ENCODE peak calls at places on chromosome 1, in seven cellular contexts. One of them, this sample, is unnamed.

GRCh38 chr1:74771913-74772515 is 39.1 kb downstream of the TYW3 start:
- DNase-seq in heart left ventricle: no peak
- DNase-seq in tibial nerve: no peak
- DNase-seq in uterus: no peak
- DNase-seq in lung: no peak
- DNase-seq in PC-9: no peak
- DNase-seq in MM.1S: peak; percentile 65
- DNase-seq in this sample: peak; percentile 8

GRCh38 chr1:59178339-59178744 is 118.6 kb upstream of the FGGY start:
- DNase-seq in heart left ventricle: peak; percentile 60
- DNase-seq in tibial nerve: no peak
- DNase-seq in uterus: peak; percentile 67
- DNase-seq in lung: no peak
- DNase-seq in PC-9: no peak
- DNase-seq in MM.1S: no peak
- DNase-seq in this sample: no peak

GRCh38 chr1:27544818-27545612 is 55.0 kb upstream of the WASF2 start:
- DNase-seq in heart left ventricle: peak; percentile 85
- DNase-seq in tibial nerve: no peak
- DNase-seq in uterus: peak; percentile 71
- DNase-seq in lung: no peak
- DNase-seq in PC-9: no peak
- DNase-seq in MM.1S: no peak
- DNase-seq in this sample: no peak

GRCh38 chr1:162284206-162284955 is 92.3 kb downstream of the SPATA46 start:
- DNase-seq in heart left ventricle: no peak
- DNase-seq in tibial nerve: no peak
- DNase-seq in uterus: no peak
- DNase-seq in lung: no peak
- DNase-seq in PC-9: no peak
- DNase-seq in MM.1S: peak; percentile 48
- DNase-seq in this sample: no peak

GRCh38 chr1:55196433-55197035 is 18.6 kb downstream of the USP24 start:
- DNase-seq in heart left ventricle: no peak
- DNase-seq in tibial nerve: no peak
- DNase-seq in uterus: no peak
- DNase-seq in lung: no peak
- DNase-seq in PC-9: no peak
- DNase-seq in MM.1S: no peak
- DNase-seq in this sample: no peak

GRCh38 chr1:5886541-5887435 is 105.4 kb downstream of the NPHP4 start:
- DNase-seq in heart left ventricle: peak; percentile 23
- DNase-seq in tibial nerve: no peak
- DNase-seq in uterus: no peak
- DNase-seq in lung: no peak
- DNase-seq in PC-9: no peak
- DNase-seq in MM.1S: no peak
- DNase-seq in this sample: no peak

GRCh38 chr1:185938396-185938795 is 204.2 kb downstream of the HMCN1 start:
- DNase-seq in heart left ventricle: peak; percentile 38
- DNase-seq in tibial nerve: no peak
- DNase-seq in uterus: no peak
- DNase-seq in lung: no peak
- DNase-seq in PC-9: no peak
- DNase-seq in MM.1S: no peak
- DNase-seq in this sample: peak; percentile 53

GRCh38 chr1:244735404-244735803 is 82.5 kb downstream of the DESI2 start:
- DNase-seq in heart left ventricle: no peak
- DNase-seq in tibial nerve: no peak
- DNase-seq in uterus: no peak
- DNase-seq in lung: no peak
- DNase-seq in PC-9: no peak
- DNase-seq in MM.1S: no peak
- DNase-seq in this sample: no peak

GRCh38 chr1:9653195-9653782 is 1.8 kb downstream of the PIK3CD start:
- DNase-seq in heart left ventricle: no peak
- DNase-seq in tibial nerve: no peak
- DNase-seq in uterus: no peak
- DNase-seq in lung: no peak
- DNase-seq in PC-9: no peak
- DNase-seq in MM.1S: no peak
- DNase-seq in this sample: no peak

DNA sequence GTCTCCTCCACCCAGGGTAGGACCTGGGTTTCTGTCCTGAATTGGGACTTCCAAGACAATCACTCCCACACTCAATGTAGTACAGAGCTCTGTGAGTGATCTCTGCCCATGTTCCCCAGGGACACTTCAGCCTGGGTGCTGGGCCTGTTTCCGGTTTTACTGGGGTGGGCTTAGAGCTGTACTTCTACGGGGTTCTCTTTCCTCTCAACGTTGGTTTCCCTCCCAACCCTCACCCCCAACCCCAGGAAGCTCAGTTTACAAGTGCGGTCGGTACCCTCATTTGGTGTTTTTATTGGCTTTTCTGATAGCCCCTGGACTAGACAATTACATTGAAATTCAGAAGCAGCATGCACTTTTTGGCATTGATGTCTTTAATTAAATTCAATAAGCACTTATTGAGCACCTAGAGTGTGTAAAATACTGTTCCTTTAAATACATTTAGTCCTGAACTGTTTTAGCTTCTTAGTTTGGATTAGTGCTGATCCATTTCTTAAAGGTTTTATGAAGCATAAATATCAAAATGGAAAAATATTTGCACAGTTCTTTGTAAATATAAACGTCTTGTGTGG is 541 bp upstream of the XPR1 start:
- DNase-seq in heart left ventricle: no peak
- DNase-seq in tibial nerve: no peak
- DNase-seq in uterus: no peak
- DNase-seq in lung: no peak
- DNase-seq in PC-9: no peak
- DNase-seq in MM.1S: no peak
- DNase-seq in this sample: no peak
- H3K4me1 ChIP-seq in heart left ventricle: peaks cover 18% of the 10 kb centered on the region
- H3K4me1 ChIP-seq in tibial nerve: peaks cover 15% of the 10 kb centered on the region
- H3K4me1 ChIP-seq in uterus: no peaks in the 10 kb centered on the region
- H3K4me1 ChIP-seq in lung: no peaks in the 10 kb centered on the region
- H3K4me1 ChIP-seq in PC-9: peaks cover 14% of the 10 kb centered on the region
- H3K4me1 ChIP-seq in MM.1S: peaks cover 9% of the 10 kb centered on the region
- H3K4me1 ChIP-seq in this sample: no peaks in the 10 kb centered on the region

GRCh38 chr1:935751-936231 is 12.1 kb downstream of the SAMD11 start:
- DNase-seq in heart left ventricle: no peak
- DNase-seq in tibial nerve: no peak
- DNase-seq in uterus: no peak
- DNase-seq in lung: no peak
- DNase-seq in PC-9: no peak
- DNase-seq in MM.1S: no peak
- DNase-seq in this sample: peak; percentile 93
- H3K27me3 ChIP-seq in heart left ventricle: peaks cover 43% of the 10 kb centered on the region
- H3K27me3 ChIP-seq in tibial nerve: no peaks in the 10 kb centered on the region
- H3K27me3 ChIP-seq in uterus: no peaks in the 10 kb centered on the region
- H3K27me3 ChIP-seq in lung: peaks cover 5% of the 10 kb centered on the region
- H3K27me3 ChIP-seq in PC-9: peaks cover 24% of the 10 kb centered on the region
- H3K27me3 ChIP-seq in MM.1S: peaks cover 84% of the 10 kb centered on the region
- H3K27me3 ChIP-seq in this sample: no peaks in the 10 kb centered on the region

DNA sequence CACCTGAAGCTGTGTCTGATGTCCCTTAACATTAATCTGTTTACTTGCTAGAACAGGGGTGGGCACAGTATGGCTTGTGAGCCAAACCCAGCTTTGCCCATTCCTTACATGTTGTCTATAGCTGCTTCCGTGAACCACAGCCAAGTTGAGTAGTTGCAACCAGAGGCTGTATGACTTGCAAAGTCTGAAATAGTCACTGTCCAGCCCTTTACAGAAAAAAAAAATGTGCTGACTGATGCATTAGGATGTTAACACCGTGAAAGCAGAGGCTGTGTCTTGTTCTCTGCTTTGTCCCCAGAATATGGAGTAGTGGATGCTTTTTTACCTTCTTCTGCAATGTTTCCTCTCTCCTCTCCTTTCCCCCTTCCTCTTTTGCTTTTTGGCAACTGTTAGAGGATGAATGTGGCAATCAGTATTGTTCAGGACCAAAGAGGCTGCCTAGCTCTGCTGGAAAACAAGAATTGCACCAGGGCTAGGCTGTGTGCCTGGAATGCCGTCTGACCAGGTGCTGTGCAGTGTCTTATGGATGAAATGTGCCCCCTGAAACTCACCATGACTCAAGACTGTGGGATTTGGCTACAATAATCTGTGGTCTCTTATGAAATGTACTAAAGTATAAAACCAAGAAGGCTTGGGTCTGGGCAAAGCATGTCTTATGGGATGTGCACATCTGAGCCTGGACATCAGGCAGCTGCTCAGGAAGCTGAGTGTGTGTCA is 79.6 kb upstream of the GCLM start:
- DNase-seq in heart left ventricle: no peak
- DNase-seq in tibial nerve: no peak
- DNase-seq in uterus: no peak
- DNase-seq in lung: no peak
- DNase-seq in PC-9: peak; percentile 84
- DNase-seq in MM.1S: peak; percentile 21
- DNase-seq in this sample: no peak
- H3K27ac ChIP-seq in heart left ventricle: no peak overlapping the region
- H3K27ac ChIP-seq in tibial nerve: no peak overlapping the region
- H3K27ac ChIP-seq in uterus: no peak overlapping the region
- H3K27ac ChIP-seq in lung: no peak overlapping the region
- H3K27ac ChIP-seq in PC-9: peak overlapping the region; percentile 95
- H3K27ac ChIP-seq in MM.1S: no peak overlapping the region
- H3K27ac ChIP-seq in this sample: no peak overlapping the region

GRCh38 chr1:40390857-40391256 is 17.3 kb downstream of the SMAP2 start:
- DNase-seq in heart left ventricle: no peak
- DNase-seq in tibial nerve: no peak
- DNase-seq in uterus: no peak
- DNase-seq in lung: no peak
- DNase-seq in PC-9: no peak
- DNase-seq in MM.1S: no peak
- DNase-seq in this sample: no peak

GRCh38 chr1:40392206-40392605 is 18.7 kb downstream of the SMAP2 start:
- DNase-seq in heart left ventricle: no peak
- DNase-seq in tibial nerve: no peak
- DNase-seq in uterus: no peak
- DNase-seq in lung: no peak
- DNase-seq in PC-9: no peak
- DNase-seq in MM.1S: no peak
- DNase-seq in this sample: peak; percentile 86

GRCh38 chr1:40391688-40392145 is 18.2 kb downstream of the SMAP2 start:
- DNase-seq in heart left ventricle: no peak
- DNase-seq in tibial nerve: no peak
- DNase-seq in uterus: no peak
- DNase-seq in lung: no peak
- DNase-seq in PC-9: no peak
- DNase-seq in MM.1S: peak; percentile 37
- DNase-seq in this sample: no peak

GRCh38 chr1:40389234-40389815 is 15.8 kb downstream of the SMAP2 start:
- DNase-seq in heart left ventricle: no peak
- DNase-seq in tibial nerve: no peak
- DNase-seq in uterus: no peak
- DNase-seq in lung: no peak
- DNase-seq in PC-9: no peak
- DNase-seq in MM.1S: peak; percentile 57
- DNase-seq in this sample: no peak

GRCh38 chr1:40389871-40390560 is 16.5 kb downstream of the SMAP2 start:
- DNase-seq in heart left ventricle: no peak
- DNase-seq in tibial nerve: no peak
- DNase-seq in uterus: peak; percentile 19
- DNase-seq in lung: peak; percentile 36
- DNase-seq in PC-9: no peak
- DNase-seq in MM.1S: peak; percentile 45
- DNase-seq in this sample: no peak
- H3K4me1 ChIP-seq in heart left ventricle: peaks cover 13% of the 10 kb centered on the region
- H3K4me1 ChIP-seq in tibial nerve: peaks cover 75% of the 10 kb centered on the region
- H3K4me1 ChIP-seq in uterus: no peaks in the 10 kb centered on the region
- H3K4me1 ChIP-seq in lung: peaks cover 7% of the 10 kb centered on the region
- H3K4me1 ChIP-seq in PC-9: peaks cover 14% of the 10 kb centered on the region
- H3K4me1 ChIP-seq in MM.1S: peaks cover 68% of the 10 kb centered on the region
- H3K4me1 ChIP-seq in this sample: peaks cover 43% of the 10 kb centered on the region

GRCh38 chr1:91687452-91687851 is 186.8 kb downstream of the CDC7 start:
- DNase-seq in heart left ventricle: no peak
- DNase-seq in tibial nerve: no peak
- DNase-seq in uterus: no peak
- DNase-seq in lung: no peak
- DNase-seq in PC-9: no peak
- DNase-seq in MM.1S: no peak
- DNase-seq in this sample: no peak

GRCh38 chr1:91693542-91693941 is 192.4 kb downstream of the TGFBR3 start:
- DNase-seq in heart left ventricle: peak; percentile 75
- DNase-seq in tibial nerve: no peak
- DNase-seq in uterus: no peak
- DNase-seq in lung: no peak
- DNase-seq in PC-9: no peak
- DNase-seq in MM.1S: no peak
- DNase-seq in this sample: no peak

GRCh38 chr1:91684599-91685196 is 184.0 kb downstream of the CDC7 start:
- DNase-seq in heart left ventricle: no peak
- DNase-seq in tibial nerve: no peak
- DNase-seq in uterus: no peak
- DNase-seq in lung: no peak
- DNase-seq in PC-9: no peak
- DNase-seq in MM.1S: no peak
- DNase-seq in this sample: no peak

GRCh38 chr1:91685994-91686393 is 185.3 kb downstream of the CDC7 start:
- DNase-seq in heart left ventricle: no peak
- DNase-seq in tibial nerve: no peak
- DNase-seq in uterus: no peak
- DNase-seq in lung: no peak
- DNase-seq in PC-9: no peak
- DNase-seq in MM.1S: no peak
- DNase-seq in this sample: no peak

DNA sequence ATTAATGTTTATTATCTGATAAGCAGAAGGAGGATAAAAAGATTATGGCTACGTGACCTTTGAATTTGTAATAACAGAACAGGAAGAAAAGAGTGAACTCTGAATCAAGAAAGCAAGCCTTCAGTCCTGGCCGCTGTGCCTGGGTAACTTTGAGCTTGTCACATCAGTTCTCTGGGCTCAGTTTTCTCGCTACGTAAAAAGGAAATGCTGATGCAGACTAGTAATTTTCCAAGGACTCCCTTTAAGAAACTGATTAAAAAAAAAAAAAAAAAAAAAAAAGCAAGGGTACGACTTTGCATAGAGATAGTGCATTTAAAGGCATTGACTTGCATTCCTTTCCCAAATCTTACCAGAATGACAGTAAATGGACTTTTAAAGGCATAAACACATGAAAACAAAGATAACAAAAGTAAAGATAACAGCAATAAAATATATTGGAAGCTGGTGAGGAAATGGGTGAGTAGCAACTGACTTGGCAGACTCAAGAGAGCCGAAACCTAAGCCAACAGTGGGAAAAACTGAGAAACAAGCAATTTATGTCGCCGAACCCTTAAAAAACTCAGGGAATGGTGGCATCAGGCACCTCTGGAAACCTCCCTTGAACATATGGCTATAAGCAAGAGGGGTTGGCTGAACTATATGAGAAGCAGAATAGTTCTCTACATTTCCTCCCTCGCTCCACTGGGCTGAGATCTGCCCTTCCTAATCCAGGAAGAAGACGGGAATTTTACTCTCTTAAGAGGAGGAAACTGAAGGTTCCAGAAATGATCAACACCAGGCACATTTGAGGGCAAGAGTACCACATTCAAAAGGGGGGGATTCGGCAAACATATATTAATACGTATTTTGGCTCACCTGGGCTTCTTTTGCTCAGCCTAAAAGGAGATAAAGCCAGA is 189.2 kb downstream of the CDC7 start:
- DNase-seq in heart left ventricle: no peak
- DNase-seq in tibial nerve: no peak
- DNase-seq in uterus: peak; percentile 48
- DNase-seq in lung: no peak
- DNase-seq in PC-9: no peak
- DNase-seq in MM.1S: no peak
- DNase-seq in this sample: no peak
- H3K27me3 ChIP-seq in heart left ventricle: no peaks in the 10 kb centered on the region
- H3K27me3 ChIP-seq in tibial nerve: no peaks in the 10 kb centered on the region
- H3K27me3 ChIP-seq in uterus: no peaks in the 10 kb centered on the region
- H3K27me3 ChIP-seq in lung: no peaks in the 10 kb centered on the region
- H3K27me3 ChIP-seq in PC-9: no peaks in the 10 kb centered on the region
- H3K27me3 ChIP-seq in MM.1S: no peaks in the 10 kb centered on the region
- H3K27me3 ChIP-seq in this sample: no peaks in the 10 kb centered on the region